ENCODE peak calls at places on chromosomes 4 and X, in five cellular contexts. E is heart left ventricle, X is GM04504, I is progenitor cell of endocrine pancreas, L is substantia nigra. V is an unnamed sample.

GRCh38 chrX:22666441-22666840 is 333.3 kb upstream of the DDX53 start:
- DNase-seq in E (no peak), X (no peak), I (no peak), L (no peak), V (peak; percentile 27)

GRCh38 chr4:47075919-47076318 is 44.6 kb downstream of the GABRB1 start:
- DNase-seq in E (no peak), X (no peak), I (no peak), L (no peak), V (no peak)

GRCh38 chr4:5926601-5927000 is 33.7 kb upstream of the CRMP1 start:
- DNase-seq in E (no peak), X (no peak), I (no peak), L (no peak), V (no peak)

GRCh38 chrX:111492085-111492484 is 19.4 kb upstream of the SERTM2 start:
- DNase-seq in E (no peak), X (no peak), I (no peak), L (no peak), V (no peak)

GRCh38 chrX:130260316-130260715 is 8.4 kb downstream of the ZNF280C start:
- DNase-seq in E (no peak), X (no peak), I (no peak), L (no peak), V (no peak)

GRCh38 chr4:6334203-6334887 is 64.7 kb downstream of the WFS1 start:
- DNase-seq in E (peak; percentile 34), X (no peak), I (no peak), L (no peak), V (no peak)

GRCh38 chr4:67879486-67879885 is 4.3 kb downstream of the TMPRSS11D start:
- DNase-seq in E (no peak), X (no peak), I (no peak), L (no peak), V (no peak)

GRCh38 chr4:149120331-149121014 is 678.3 kb upstream of the NR3C2 start:
- DNase-seq in E (no peak), X (no peak), I (no peak), L (no peak), V (no peak)

GRCh38 chr4:7187297-7187592 is 5.1 kb upstream of the SORCS2 start:
- DNase-seq in E (peak; percentile 7), X (no peak), I (no peak), L (no peak), V (no peak)

GRCh38 chr4:31283689-31284088 is 563.5 kb downstream of the PCDH7 start:
- DNase-seq in E (no peak), X (no peak), I (no peak), L (no peak), V (no peak)

GRCh38 chr4:113312529-113312928 is 263.1 kb downstream of the ANK2 start:
- DNase-seq in E (no peak), X (no peak), I (no peak), L (no peak), V (no peak)

GRCh38 chrX:107849747-107850478 is 24.2 kb downstream of the MID2 start:
- DNase-seq in E (no peak), X (no peak), I (no peak), L (no peak), V (no peak)

GRCh38 chrX:96619588-96619987 is 65.1 kb upstream of the DIAPH2 start:
- DNase-seq in E (no peak), X (no peak), I (no peak), L (no peak), V (no peak)

GRCh38 chrX:145848451-145848850 is 30.8 kb downstream of the SLITRK2 start:
- DNase-seq in E (no peak), X (no peak), I (no peak), L (no peak), V (no peak)

GRCh38 chrX:110359273-110359672 is 625 bp downstream of the RTL9 start:
- DNase-seq in E (no peak), X (no peak), I (no peak), L (no peak), V (no peak)

GRCh38 chrX:55057691-55058249 is 17.1 kb upstream of the PAGE2B start:
- DNase-seq in E (no peak), X (peak; percentile 9), I (no peak), L (no peak), V (peak; percentile 9)

GRCh38 chrX:67734111-67734753 is 190.4 kb downstream of the AR start:
- DNase-seq in E (no peak), X (no peak), I (no peak), L (no peak), V (no peak)

V was measured in HFF-Myc.